ENCODE peak calls at places on chromosomes 7 and 10, in eight cellular contexts. T is esophagus squamous epithelium; G is PC-9; U is Calu3; A is NCI-H1105 treated with DMSO at 0.1 percent for 48 hours; S is CD14-positive monocyte; I is stimulated activated CD4-positive, alpha-beta T cell treated with anti-CD3 and anti-CD28 coated beads, Interleukin-1b, Interleukin-23, amount 100 ng/mL, for 1 hour; B is psoas muscle. N is an unnamed sample.

GRCh38 chr7:129343099-129343700 is 91.0 kb upstream of the STRIP2 start:
- DNase-seq in T (no peak), G (peak; percentile 52), U (peak; percentile 38), A (peak; percentile 44), S (no peak), I (no peak), B (no peak), N (peak; percentile 7)

GRCh38 chr10:124074471-124075109 is 18.8 kb downstream of the CHST15 start:
- DNase-seq in T (no peak), G (no peak), U (no peak), A (no peak), S (peak; percentile 85), I (no peak), B (no peak), N (no peak)

GRCh38 chr10:21495686-21496284 is 29.7 kb downstream of the SKIDA1 start:
- DNase-seq in T (peak; percentile 34), G (peak; percentile 56), U (peak; percentile 94), A (peak; percentile 45), S (peak; percentile 78), I (peak; percentile 72), B (peak; percentile 91), N (peak; percentile 86)

GRCh38 chr10:104577171-104577570 is 63.9 kb upstream of the SORCS3 start:
- DNase-seq in T (no peak), G (no peak), U (no peak), A (no peak), S (no peak), I (no peak), B (no peak), N (no peak)

GRCh38 chr10:57694956-57695605 is 572.6 kb downstream of the IPMK start:
- DNase-seq in T (no peak), G (no peak), U (no peak), A (no peak), S (no peak), I (no peak), B (no peak), N (no peak)

GRCh38 chr10:103605359-103606156 is 112.1 kb downstream of the NEURL1 start:
- DNase-seq in T (no peak), G (no peak), U (peak; percentile 28), A (peak; percentile 0), S (no peak), I (no peak), B (peak; percentile 68), N (peak; percentile 8)

GRCh38 chr10:71378341-71379117 is 18.2 kb upstream of the CDH23 start:
- DNase-seq in T (no peak), G (peak; percentile 48), U (no peak), A (no peak), S (no peak), I (no peak), B (no peak), N (no peak)

GRCh38 chr10:17454181-17454800 is at the start of gene ST8SIA6:
- DNase-seq in T (no peak), G (no peak), U (peak; percentile 63), A (peak; percentile 24), S (peak; percentile 51), I (no peak), B (peak; percentile 69), N (peak; percentile 36)

GRCh38 chr10:113047963-113048781 is 98.1 kb downstream of the TCF7L2 start:
- DNase-seq in T (no peak), G (no peak), U (no peak), A (peak; percentile 57), S (no peak), I (no peak), B (no peak), N (no peak)

GRCh38 chr7:75966209-75966961 is 28.0 kb downstream of the TMEM120A start:
- DNase-seq in T (no peak), G (no peak), U (no peak), A (peak; percentile 78), S (no peak), I (no peak), B (peak; percentile 86), N (no peak)

GRCh38 chr7:33237034-33237433 is 107.7 kb downstream of the BBS9 start:
- DNase-seq in T (no peak), G (no peak), U (no peak), A (no peak), S (no peak), I (no peak), B (no peak), N (no peak)

GRCh38 chr10:114394531-114394930 is 9.8 kb downstream of the AFAP1L2 start:
- DNase-seq in T (no peak), G (no peak), U (no peak), A (no peak), S (no peak), I (no peak), B (no peak), N (no peak)

GRCh38 chr10:124092270-124093075 is 925 bp downstream of the CHST15 start:
- DNase-seq in T (peak; percentile 53), G (peak; percentile 43), U (peak; percentile 42), A (no peak), S (peak; percentile 88), I (no peak), B (peak; percentile 75), N (peak; percentile 30)

GRCh38 chr10:113357688-113358306 is 195.1 kb upstream of the HABP2 start:
- DNase-seq in T (no peak), G (no peak), U (no peak), A (no peak), S (no peak), I (no peak), B (no peak), N (no peak)

GRCh38 chr10:21173964-21174669 is 277.0 kb upstream of the NEBL start:
- DNase-seq in T (no peak), G (peak; percentile 71), U (peak; percentile 83), A (peak; percentile 51), S (no peak), I (no peak), B (peak; percentile 48), N (peak; percentile 14)

GRCh38 chr10:13725594-13725993 is 138.8 kb downstream of the PRPF18 start:
- DNase-seq in T (no peak), G (no peak), U (no peak), A (no peak), S (no peak), I (no peak), B (no peak), N (no peak)

GRCh38 chr7:15557186-15557585 is 4.6 kb downstream of the AGMO start:
- DNase-seq in T (no peak), G (no peak), U (peak; percentile 47), A (no peak), S (no peak), I (no peak), B (no peak), N (no peak)

GRCh38 chr7:133275441-133276105 is 22.7 kb downstream of the EXOC4 start:
- DNase-seq in T (no peak), G (no peak), U (no peak), A (no peak), S (no peak), I (no peak), B (no peak), N (no peak)

GRCh38 chr10:131725736-131726459 is 174.9 kb upstream of the PPP2R2D start:
- DNase-seq in T (no peak), G (no peak), U (no peak), A (no peak), S (peak; percentile 39), I (no peak), B (peak; percentile 35), N (no peak)

GRCh38 chr10:116892873-116893685 is 43.8 kb downstream of the ENO4 start:
- DNase-seq in T (no peak), G (no peak), U (no peak), A (no peak), S (no peak), I (no peak), B (no peak), N (no peak)

GRCh38 chr10:31320598-31321211 is 1.7 kb downstream of the ZEB1 start:
- DNase-seq in T (no peak), G (no peak), U (peak; percentile 40), A (peak; percentile 47), S (no peak), I (no peak), B (peak; percentile 71), N (peak; percentile 35)